ENCODE peak calls at places on chromosomes 2 and 18, in ten cellular contexts. One of them, this sample, is unnamed.

GRCh38 chr2:206082298-206082843 is 3.6 kb downstream of the INO80D start:
- DNase-seq in Calu3: no peak
- DNase-seq in IMR-90: no peak
- DNase-seq in HFFc6: no peak
- DNase-seq in kidney epithelial cell: no peak
- DNase-seq in psoas muscle: no peak
- DNase-seq in GM13977: no peak
- DNase-seq in astrocyte of the spinal cord: no peak
- DNase-seq in RWPE1: no peak
- DNase-seq in adrenal gland: no peak
- DNase-seq in this sample: no peak

GRCh38 chr2:242001853-242002252 is 132.3 kb downstream of the RTP5 start:
- DNase-seq in psoas muscle: no peak
- DNase-seq in astrocyte of the spinal cord: no peak
- DNase-seq in HFFc6: no peak
- DNase-seq in Calu3: no peak
- DNase-seq in kidney epithelial cell: no peak
- DNase-seq in RWPE1: no peak
- DNase-seq in IMR-90: no peak
- DNase-seq in adrenal gland: no peak
- DNase-seq in GM13977: no peak
- DNase-seq in this sample: no peak

GRCh38 chr18:63894367-63894766 is 6.9 kb downstream of the SERPINB2 start:
- DNase-seq in astrocyte of the spinal cord: no peak
- DNase-seq in psoas muscle: no peak
- DNase-seq in HFFc6: no peak
- DNase-seq in Calu3: no peak
- DNase-seq in adrenal gland: no peak
- DNase-seq in GM13977: no peak
- DNase-seq in kidney epithelial cell: no peak
- DNase-seq in RWPE1: no peak
- DNase-seq in IMR-90: no peak
- DNase-seq in this sample: no peak

GRCh38 chr18:9048808-9049494 is 53.5 kb upstream of the NDUFV2 start:
- DNase-seq in kidney epithelial cell: no peak
- DNase-seq in adrenal gland: no peak
- DNase-seq in GM13977: no peak
- DNase-seq in HFFc6: peak
- DNase-seq in IMR-90: peak
- DNase-seq in astrocyte of the spinal cord: no peak
- DNase-seq in psoas muscle: no peak
- DNase-seq in Calu3: no peak
- DNase-seq in RWPE1: no peak
- DNase-seq in this sample: no peak

GRCh38 chr2:9693138-9693520 is 62.3 kb upstream of the YWHAQ start:
- DNase-seq in RWPE1: peak
- DNase-seq in GM13977: no peak
- DNase-seq in psoas muscle: peak
- DNase-seq in astrocyte of the spinal cord: peak
- DNase-seq in Calu3: no peak
- DNase-seq in kidney epithelial cell: no peak
- DNase-seq in HFFc6: peak
- DNase-seq in IMR-90: peak
- DNase-seq in adrenal gland: peak
- DNase-seq in this sample: no peak

GRCh38 chr2:150620860-150621259 is 133.4 kb upstream of the RND3 start:
- DNase-seq in HFFc6: peak
- DNase-seq in adrenal gland: peak
- DNase-seq in psoas muscle: no peak
- DNase-seq in kidney epithelial cell: no peak
- DNase-seq in Calu3: no peak
- DNase-seq in IMR-90: peak
- DNase-seq in RWPE1: peak
- DNase-seq in GM13977: no peak
- DNase-seq in astrocyte of the spinal cord: peak
- DNase-seq in this sample: no peak

GRCh38 chr2:180705122-180705521 is 275.3 kb upstream of the UBE2E3 start:
- DNase-seq in RWPE1: no peak
- DNase-seq in adrenal gland: no peak
- DNase-seq in astrocyte of the spinal cord: peak
- DNase-seq in GM13977: no peak
- DNase-seq in psoas muscle: no peak
- DNase-seq in IMR-90: peak
- DNase-seq in HFFc6: peak
- DNase-seq in Calu3: no peak
- DNase-seq in kidney epithelial cell: no peak
- DNase-seq in this sample: no peak

GRCh38 chr2:125070726-125071505 is 1045.8 kb downstream of the CNTNAP5 start:
- DNase-seq in IMR-90: no peak
- DNase-seq in GM13977: no peak
- DNase-seq in kidney epithelial cell: no peak
- DNase-seq in adrenal gland: no peak
- DNase-seq in RWPE1: no peak
- DNase-seq in astrocyte of the spinal cord: no peak
- DNase-seq in HFFc6: no peak
- DNase-seq in psoas muscle: no peak
- DNase-seq in Calu3: no peak
- DNase-seq in this sample: no peak

GRCh38 chr2:119426801-119427395 is 4.8 kb upstream of the TMEM37 start:
- DNase-seq in HFFc6: no peak
- DNase-seq in kidney epithelial cell: no peak
- DNase-seq in adrenal gland: peak
- DNase-seq in Calu3: peak
- DNase-seq in RWPE1: no peak
- DNase-seq in astrocyte of the spinal cord: no peak
- DNase-seq in psoas muscle: peak
- DNase-seq in IMR-90: no peak
- DNase-seq in GM13977: no peak
- DNase-seq in this sample: no peak

GRCh38 chr2:224363281-224363680 is 38.6 kb downstream of the FAM124B start:
- DNase-seq in adrenal gland: no peak
- DNase-seq in kidney epithelial cell: no peak
- DNase-seq in IMR-90: no peak
- DNase-seq in RWPE1: no peak
- DNase-seq in GM13977: no peak
- DNase-seq in psoas muscle: no peak
- DNase-seq in HFFc6: no peak
- DNase-seq in Calu3: no peak
- DNase-seq in astrocyte of the spinal cord: no peak
- DNase-seq in this sample: no peak

GRCh38 chr2:2577366-2577765 is 246.3 kb upstream of the MYT1L start:
- DNase-seq in kidney epithelial cell: no peak
- DNase-seq in RWPE1: no peak
- DNase-seq in IMR-90: no peak
- DNase-seq in astrocyte of the spinal cord: no peak
- DNase-seq in psoas muscle: no peak
- DNase-seq in Calu3: no peak
- DNase-seq in HFFc6: no peak
- DNase-seq in GM13977: no peak
- DNase-seq in adrenal gland: no peak
- DNase-seq in this sample: no peak

GRCh38 chr2:237790353-237790752 is 8.2 kb upstream of the RBM44 start:
- DNase-seq in psoas muscle: no peak
- DNase-seq in adrenal gland: no peak
- DNase-seq in HFFc6: peak
- DNase-seq in kidney epithelial cell: no peak
- DNase-seq in RWPE1: peak
- DNase-seq in astrocyte of the spinal cord: peak
- DNase-seq in Calu3: no peak
- DNase-seq in IMR-90: peak
- DNase-seq in GM13977: no peak
- DNase-seq in this sample: no peak

GRCh38 chr2:109532728-109533076 is 81.1 kb downstream of the SEPTIN10 start:
- DNase-seq in HFFc6: no peak
- DNase-seq in adrenal gland: no peak
- DNase-seq in RWPE1: no peak
- DNase-seq in kidney epithelial cell: no peak
- DNase-seq in psoas muscle: no peak
- DNase-seq in GM13977: no peak
- DNase-seq in Calu3: no peak
- DNase-seq in IMR-90: no peak
- DNase-seq in astrocyte of the spinal cord: no peak
- DNase-seq in this sample: no peak

GRCh38 chr2:227464851-227465250 is 7.1 kb upstream of the AGFG1 start:
- DNase-seq in HFFc6: no peak
- DNase-seq in Calu3: no peak
- DNase-seq in adrenal gland: no peak
- DNase-seq in psoas muscle: no peak
- DNase-seq in GM13977: no peak
- DNase-seq in astrocyte of the spinal cord: no peak
- DNase-seq in IMR-90: no peak
- DNase-seq in kidney epithelial cell: no peak
- DNase-seq in RWPE1: no peak
- DNase-seq in this sample: no peak

GRCh38 chr2:3175568-3175955 is 202.1 kb downstream of the EIPR1 start:
- DNase-seq in RWPE1: no peak
- DNase-seq in kidney epithelial cell: no peak
- DNase-seq in IMR-90: no peak
- DNase-seq in GM13977: no peak
- DNase-seq in psoas muscle: no peak
- DNase-seq in adrenal gland: no peak
- DNase-seq in astrocyte of the spinal cord: no peak
- DNase-seq in Calu3: no peak
- DNase-seq in HFFc6: no peak
- DNase-seq in this sample: no peak

GRCh38 chr2:242098445-242099128 is 229.1 kb downstream of the RTP5 start:
- DNase-seq in astrocyte of the spinal cord: no peak
- DNase-seq in adrenal gland: peak
- DNase-seq in IMR-90: peak
- DNase-seq in HFFc6: peak
- DNase-seq in Calu3: no peak
- DNase-seq in kidney epithelial cell: no peak
- DNase-seq in GM13977: peak
- DNase-seq in RWPE1: no peak
- DNase-seq in psoas muscle: no peak
- DNase-seq in this sample: peak

GRCh38 chr2:42072349-42073118 is 24.7 kb downstream of the PKDCC start:
- DNase-seq in HFFc6: no peak
- DNase-seq in adrenal gland: no peak
- DNase-seq in astrocyte of the spinal cord: no peak
- DNase-seq in IMR-90: peak
- DNase-seq in GM13977: no peak
- DNase-seq in kidney epithelial cell: no peak
- DNase-seq in RWPE1: no peak
- DNase-seq in Calu3: no peak
- DNase-seq in psoas muscle: peak
- DNase-seq in this sample: no peak

GRCh38 chr2:148479388-148479787 is 165.2 kb upstream of the EPC2 start:
- DNase-seq in Calu3: no peak
- DNase-seq in IMR-90: no peak
- DNase-seq in adrenal gland: no peak
- DNase-seq in astrocyte of the spinal cord: no peak
- DNase-seq in psoas muscle: no peak
- DNase-seq in RWPE1: no peak
- DNase-seq in kidney epithelial cell: no peak
- DNase-seq in GM13977: no peak
- DNase-seq in HFFc6: no peak
- DNase-seq in this sample: no peak

GRCh38 chr2:10559101-10559500 is 111.0 kb upstream of the ODC1 start:
- DNase-seq in RWPE1: no peak
- DNase-seq in IMR-90: no peak
- DNase-seq in psoas muscle: no peak
- DNase-seq in kidney epithelial cell: no peak
- DNase-seq in Calu3: no peak
- DNase-seq in HFFc6: no peak
- DNase-seq in astrocyte of the spinal cord: no peak
- DNase-seq in adrenal gland: no peak
- DNase-seq in GM13977: no peak
- DNase-seq in this sample: no peak

GRCh38 chr2:173075781-173076556 is at the start of gene MAP3K20:
- DNase-seq in kidney epithelial cell: no peak
- DNase-seq in GM13977: peak
- DNase-seq in IMR-90: peak
- DNase-seq in RWPE1: peak
- DNase-seq in HFFc6: peak
- DNase-seq in Calu3: peak
- DNase-seq in psoas muscle: peak
- DNase-seq in adrenal gland: peak
- DNase-seq in astrocyte of the spinal cord: peak
- DNase-seq in this sample: peak

GRCh38 chr2:36356990-36357505 is 1.5 kb downstream of the CRIM1 start:
- DNase-seq in HFFc6: no peak
- DNase-seq in IMR-90: peak
- DNase-seq in kidney epithelial cell: no peak
- DNase-seq in astrocyte of the spinal cord: no peak
- DNase-seq in psoas muscle: no peak
- DNase-seq in GM13977: no peak
- DNase-seq in Calu3: no peak
- DNase-seq in adrenal gland: peak
- DNase-seq in RWPE1: no peak
- DNase-seq in this sample: peak

GRCh38 chr2:175864131-175864728 is 137.8 kb downstream of the LNPK start:
- DNase-seq in psoas muscle: no peak
- DNase-seq in Calu3: peak
- DNase-seq in HFFc6: no peak
- DNase-seq in RWPE1: no peak
- DNase-seq in astrocyte of the spinal cord: no peak
- DNase-seq in adrenal gland: no peak
- DNase-seq in IMR-90: no peak
- DNase-seq in GM13977: no peak
- DNase-seq in kidney epithelial cell: no peak
- DNase-seq in this sample: no peak
- TF ChIP-seq CTCF in psoas muscle: no peak
- TF ChIP-seq CTCF in Calu3: no peak
- TF ChIP-seq CTCF in HFFc6: no peak
- TF ChIP-seq CTCF in RWPE1: no peak
- TF ChIP-seq CTCF in astrocyte of the spinal cord: no peak
- TF ChIP-seq CTCF in adrenal gland: no peak
- TF ChIP-seq CTCF in IMR-90: no peak
- TF ChIP-seq CTCF in GM13977: no peak
- TF ChIP-seq CTCF in kidney epithelial cell: no peak
- TF ChIP-seq CTCF in this sample: no peak

GRCh38 chr2:138015494-138015893 is 51.2 kb downstream of the HNMT start:
- DNase-seq in kidney epithelial cell: no peak
- DNase-seq in adrenal gland: no peak
- DNase-seq in RWPE1: no peak
- DNase-seq in GM13977: no peak
- DNase-seq in Calu3: no peak
- DNase-seq in astrocyte of the spinal cord: no peak
- DNase-seq in IMR-90: no peak
- DNase-seq in psoas muscle: no peak
- DNase-seq in HFFc6: no peak
- DNase-seq in this sample: no peak
- TF ChIP-seq CTCF in kidney epithelial cell: no peak
- TF ChIP-seq CTCF in adrenal gland: no peak
- TF ChIP-seq CTCF in RWPE1: no peak
- TF ChIP-seq CTCF in GM13977: no peak
- TF ChIP-seq CTCF in Calu3: no peak
- TF ChIP-seq CTCF in astrocyte of the spinal cord: no peak
- TF ChIP-seq CTCF in IMR-90: no peak
- TF ChIP-seq CTCF in psoas muscle: no peak
- TF ChIP-seq CTCF in HFFc6: no peak
- TF ChIP-seq CTCF in this sample: no peak

GRCh38 chr2:62412347-62412742 is 93.7 kb downstream of the TMEM17 start:
- DNase-seq in astrocyte of the spinal cord: peak
- DNase-seq in HFFc6: no peak
- DNase-seq in RWPE1: peak
- DNase-seq in psoas muscle: no peak
- DNase-seq in adrenal gland: no peak
- DNase-seq in GM13977: no peak
- DNase-seq in kidney epithelial cell: no peak
- DNase-seq in IMR-90: peak
- DNase-seq in Calu3: no peak
- DNase-seq in this sample: no peak
- TF ChIP-seq CTCF in astrocyte of the spinal cord: no peak
- TF ChIP-seq CTCF in HFFc6: peak
- TF ChIP-seq CTCF in RWPE1: peak
- TF ChIP-seq CTCF in psoas muscle: no peak
- TF ChIP-seq CTCF in adrenal gland: no peak
- TF ChIP-seq CTCF in GM13977: no peak
- TF ChIP-seq CTCF in kidney epithelial cell: no peak
- TF ChIP-seq CTCF in IMR-90: no peak
- TF ChIP-seq CTCF in Calu3: no peak
- TF ChIP-seq CTCF in this sample: no peak

GRCh38 chr2:16212321-16212720 is 272.0 kb downstream of the MYCN start:
- DNase-seq in adrenal gland: no peak
- DNase-seq in kidney epithelial cell: no peak
- DNase-seq in IMR-90: no peak
- DNase-seq in GM13977: no peak
- DNase-seq in RWPE1: no peak
- DNase-seq in HFFc6: no peak
- DNase-seq in Calu3: no peak
- DNase-seq in psoas muscle: no peak
- DNase-seq in astrocyte of the spinal cord: no peak
- DNase-seq in this sample: no peak
- TF ChIP-seq CTCF in adrenal gland: no peak
- TF ChIP-seq CTCF in kidney epithelial cell: no peak
- TF ChIP-seq CTCF in IMR-90: no peak
- TF ChIP-seq CTCF in GM13977: no peak
- TF ChIP-seq CTCF in RWPE1: no peak
- TF ChIP-seq CTCF in HFFc6: no peak
- TF ChIP-seq CTCF in Calu3: no peak
- TF ChIP-seq CTCF in psoas muscle: no peak
- TF ChIP-seq CTCF in astrocyte of the spinal cord: no peak
- TF ChIP-seq CTCF in this sample: no peak

This sample was measured in GM10248.